ENCODE peak calls at places on chromosomes 6 and 20, in seven cellular contexts. P, W, C, O, R, I and G are unnamed samples.

GRCh38 chr20:64024141-64024990 is 11.6 kb upstream of the C20orf204 start:
- DNase-seq in P (no peak), W (no peak), C (no peak), O (no peak), R (no peak), I (no peak), G (no peak)

GRCh38 chr20:25083141-25083772 is 1.3 kb upstream of the VSX1 start:
- DNase-seq in P (no peak), W (no peak), C (no peak), O (no peak), R (no peak), I (no peak), G (no peak)

GRCh38 chr20:9072741-9073310 is 3.9 kb downstream of the PLCB4 start:
- DNase-seq in P (no peak), W (no peak), C (no peak), O (no peak), R (no peak), I (no peak), G (no peak)

GRCh38 chr6:39849764-39850163 is 57.6 kb downstream of the DAAM2 start:
- DNase-seq in P (no peak), W (no peak), C (no peak), O (no peak), R (no peak), I (no peak), G (no peak)

GRCh38 chr20:21522479-21523397 is 8.9 kb upstream of the NKX2-2 start:
- DNase-seq in P (peak), W (no peak), C (peak), O (no peak), R (no peak), I (no peak), G (peak)

GRCh38 chr20:38355161-38356012 is 9.1 kb downstream of the LBP start:
- DNase-seq in P (no peak), W (peak), C (peak), O (peak), R (peak), I (no peak), G (peak)

GRCh38 chr6:47111685-47112084 is 69.6 kb upstream of the ADGRF1 start:
- DNase-seq in P (no peak), W (no peak), C (no peak), O (no peak), R (no peak), I (no peak), G (no peak)

GRCh38 chr20:10682939-10683338 is 9.1 kb upstream of the JAG1 start:
- DNase-seq in P (no peak), W (no peak), C (no peak), O (no peak), R (no peak), I (no peak), G (no peak)

GRCh38 chr6:51965222-51965801 is 122.1 kb downstream of the PKHD1 start:
- DNase-seq in P (no peak), W (no peak), C (no peak), O (no peak), R (no peak), I (no peak), G (no peak)

GRCh38 chr6:40906759-40907158 is 132.3 kb downstream of the UNC5CL start:
- DNase-seq in P (no peak), W (no peak), C (no peak), O (no peak), R (no peak), I (no peak), G (no peak)

GRCh38 chr6:26065952-26066380 is 21.3 kb upstream of the HFE start:
- DNase-seq in P (peak), W (no peak), C (peak), O (peak), R (peak), I (peak), G (peak)

GRCh38 chr20:57869291-57869950 is 159.6 kb upstream of the PMEPA1 start:
- DNase-seq in P (no peak), W (no peak), C (no peak), O (no peak), R (no peak), I (no peak), G (no peak)

GRCh38 chr6:1222426-1223311 is 89.2 kb upstream of the FOXQ1 start:
- DNase-seq in P (peak), W (no peak), C (peak), O (no peak), R (no peak), I (no peak), G (no peak)

GRCh38 chr20:7980332-7981046 is 39.1 kb downstream of the TMX4 start:
- DNase-seq in P (no peak), W (no peak), C (peak), O (no peak), R (peak), I (no peak), G (peak)

GRCh38 chr6:84762220-84762940 is 2.0 kb downstream of the TBX18 start:
- DNase-seq in P (no peak), W (no peak), C (no peak), O (no peak), R (no peak), I (no peak), G (peak)

GRCh38 chr6:108518714-108519576 is 41.8 kb upstream of the FOXO3 start:
- DNase-seq in P (no peak), W (no peak), C (no peak), O (no peak), R (peak), I (no peak), G (peak)

GRCh38 chr20:22058746-22059145 is 353.3 kb downstream of the PAX1 start:
- DNase-seq in P (no peak), W (no peak), C (no peak), O (no peak), R (no peak), I (no peak), G (no peak)

GRCh38 chr6:160278786-160279310 is 20.2 kb upstream of the SLC22A2 start:
- DNase-seq in P (no peak), W (no peak), C (no peak), O (no peak), R (no peak), I (no peak), G (no peak)

GRCh38 chr6:88119769-88120168 is 46.4 kb downstream of the CNR1 start:
- DNase-seq in P (no peak), W (no peak), C (no peak), O (no peak), R (peak), I (no peak), G (peak)

GRCh38 chr20:43744966-43745733 is 18.3 kb upstream of the GTSF1L start:
- DNase-seq in P (no peak), W (no peak), C (no peak), O (no peak), R (peak), I (peak), G (peak)

GRCh38 chr6:2514965-2515543 is 235.7 kb downstream of the MYLK4 start:
- DNase-seq in P (no peak), W (no peak), C (no peak), O (no peak), R (no peak), I (no peak), G (no peak)

GRCh38 chr6:134060491-134061106 is 8.2 kb upstream of the SLC2A12 start:
- DNase-seq in P (no peak), W (no peak), C (no peak), O (no peak), R (no peak), I (no peak), G (no peak)

GRCh38 chr6:142306736-142307135 is 4.9 kb downstream of the ADGRG6 start:
- DNase-seq in P (no peak), W (no peak), C (no peak), O (no peak), R (no peak), I (no peak), G (no peak)

GRCh38 chr20:24779886-24780285 is 169.2 kb upstream of the CST7 start:
- DNase-seq in P (no peak), W (no peak), C (no peak), O (no peak), R (no peak), I (no peak), G (no peak)

GRCh38 chr6:23775127-23775526 is 350.9 kb upstream of the NRSN1 start:
- DNase-seq in P (no peak), W (no peak), C (no peak), O (no peak), R (no peak), I (no peak), G (peak)

GRCh38 chr6:40988634-40989033 is 50.4 kb downstream of the UNC5CL start:
- DNase-seq in P (no peak), W (no peak), C (no peak), O (no peak), R (no peak), I (no peak), G (no peak)

GRCh38 chr6:33812669-33813068 is 8.9 kb upstream of the MLN start:
- DNase-seq in P (peak), W (no peak), C (no peak), O (peak), R (peak), I (peak), G (peak)

GRCh38 chr6:10419749-10420545 is 5.1 kb upstream of the TFAP2A start:
- DNase-seq in P (no peak), W (no peak), C (no peak), O (no peak), R (no peak), I (no peak), G (no peak)